ENCODE peak calls at places on chromosomes 1 and 21, in six cellular contexts. M is spleen, N is Peyer's patch, S is prostate gland, I is IMR-90, H is stomach. F is an unnamed sample.

GRCh38 chr1:14915356-14916054 is 238.0 kb upstream of the TMEM51 start:
- DNase-seq in I (peak; percentile 34), M (no peak), S (peak; percentile 37), H (peak; percentile 51), N (peak; percentile 60), F (peak; percentile 78)

GRCh38 chr1:205620269-205620668 is 11.5 kb downstream of the ELK4 start:
- DNase-seq in N (no peak), H (no peak), S (no peak), I (no peak), M (no peak), F (no peak)

GRCh38 chr1:211634931-211635330 is 40.5 kb downstream of the NEK2 start:
- DNase-seq in H (no peak), M (no peak), S (no peak), N (no peak), I (no peak), F (no peak)

GRCh38 chr1:54277451-54278355 is 77.7 kb downstream of the MRPL37 start:
- DNase-seq in N (no peak), S (peak; percentile 78), M (no peak), I (no peak), H (peak; percentile 76), F (peak; percentile 36)

GRCh38 chr21:45309069-45309521 is 21.4 kb upstream of the POFUT2 start:
- DNase-seq in H (peak; percentile 47), S (no peak), I (peak; percentile 64), N (peak; percentile 71), M (peak; percentile 86), F (peak; percentile 84)

GRCh38 chr1:226916497-226916896 is 23.6 kb upstream of the COQ8A start:
- DNase-seq in M (no peak), I (no peak), H (no peak), N (no peak), S (no peak), F (no peak)

GRCh38 chr1:26278303-26278702 is 1.6 kb upstream of the SH3BGRL3 start:
- DNase-seq in S (peak; percentile 88), M (no peak), H (peak; percentile 68), I (peak; percentile 77), N (peak; percentile 83), F (no peak)

GRCh38 chr1:64848136-64848535 is 103.3 kb downstream of the RAVER2 start:
- DNase-seq in H (no peak), N (no peak), I (no peak), S (no peak), M (no peak), F (no peak)

GRCh38 chr1:39507230-39507928 is 15.9 kb downstream of the BMP8A start:
- DNase-seq in H (no peak), N (no peak), M (peak; percentile 57), S (no peak), I (no peak), F (no peak)

GRCh38 chr1:235679644-235680043 is 30.1 kb upstream of the GNG4 start:
- DNase-seq in H (no peak), I (no peak), N (no peak), S (no peak), M (no peak), F (peak; percentile 42)

GRCh38 chr1:213531369-213532310 is 456.1 kb upstream of the PROX1 start:
- DNase-seq in M (no peak), N (no peak), I (no peak), S (no peak), H (no peak), F (no peak)

GRCh38 chr21:34852438-34852837 is 183.6 kb downstream of the CLIC6 start:
- DNase-seq in S (no peak), I (no peak), H (no peak), M (no peak), N (no peak), F (no peak)

GRCh38 chr1:52825868-52826267 is 16.7 kb upstream of the ZYG11A start:
- DNase-seq in S (no peak), N (no peak), H (no peak), I (peak; percentile 34), M (no peak), F (no peak)

GRCh38 chr1:107344268-107344667 is 203.4 kb downstream of the NTNG1 start:
- DNase-seq in N (no peak), S (no peak), I (no peak), M (no peak), H (no peak), F (no peak)

GRCh38 chr21:45380566-45380965 is 24.4 kb upstream of the COL18A1 start:
- DNase-seq in N (peak; percentile 20), H (no peak), M (peak; percentile 40), I (no peak), S (no peak), F (no peak)

GRCh38 chr1:209542585-209542984 is 40.9 kb upstream of the CAMK1G start:
- DNase-seq in S (no peak), N (no peak), H (no peak), M (no peak), I (no peak), F (no peak)

GRCh38 chr1:173187838-173188237 is 19.3 kb downstream of the TNFSF4 start:
- DNase-seq in S (no peak), M (no peak), N (no peak), I (no peak), H (no peak), F (no peak)

GRCh38 chr1:14928412-14928811 is 225.1 kb upstream of the TMEM51 start:
- DNase-seq in S (no peak), H (no peak), I (no peak), M (no peak), N (no peak), F (no peak)

GRCh38 chr1:243559575-243560172 is 290.4 kb downstream of the AKT3 start:
- DNase-seq in S (no peak), I (peak; percentile 70), M (no peak), H (no peak), N (no peak), F (no peak)

GRCh38 chr1:206600527-206600926 is 11.7 kb downstream of the EIF2D start:
- DNase-seq in N (no peak), S (no peak), I (no peak), H (no peak), M (no peak), F (no peak)

GRCh38 chr1:181161170-181161870 is 72.8 kb downstream of the IER5 start:
- DNase-seq in H (no peak), S (no peak), I (peak; percentile 42), M (no peak), N (no peak), F (no peak)

GRCh38 chr1:223772771-223773160 is 60.4 kb downstream of the CAPN2 start:
- DNase-seq in M (no peak), S (no peak), I (no peak), N (no peak), H (no peak), F (no peak)

GRCh38 chr1:117095237-117095636 is 26.3 kb downstream of the TRIM45 start:
- DNase-seq in N (no peak), S (no peak), H (no peak), M (no peak), I (peak; percentile 66), F (no peak)

DNA sequence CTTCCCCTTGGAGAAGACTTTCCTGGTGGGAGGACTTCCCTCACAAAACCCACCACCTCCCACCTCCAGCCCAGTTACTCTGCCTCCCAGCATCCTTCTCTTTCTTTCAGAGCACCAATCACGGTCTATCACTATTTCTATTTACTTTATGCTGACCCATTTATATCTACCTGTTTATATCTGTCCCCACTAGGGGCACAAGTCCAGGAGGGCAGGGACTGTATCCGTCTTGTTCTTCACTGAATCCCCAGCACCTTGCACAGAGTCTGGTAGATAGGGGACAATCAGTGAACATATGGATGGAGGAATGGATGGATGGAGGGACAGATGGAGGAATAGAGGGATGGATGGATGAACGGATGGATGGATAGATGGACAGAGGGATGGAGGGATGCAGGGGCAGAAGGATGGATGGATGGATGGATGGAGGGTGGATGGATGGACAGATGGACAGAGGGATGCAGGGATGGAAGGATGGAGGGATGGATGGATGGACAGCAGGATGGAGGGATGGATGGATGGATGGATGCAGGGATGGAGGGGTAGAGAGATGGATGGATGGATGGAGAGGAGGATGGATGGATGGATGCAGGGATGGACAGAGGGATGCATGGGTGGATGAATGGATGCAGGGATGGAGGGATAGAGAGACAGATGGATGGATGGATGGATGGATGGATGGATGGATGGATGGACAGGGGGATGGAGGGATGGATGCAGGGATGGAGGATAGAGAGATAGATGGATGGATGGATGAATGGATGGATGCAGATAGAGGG is 5.5 kb downstream of the C1QB start:
- DNase-seq in I (no peak), H (no peak), S (no peak), M (no peak), N (no peak), F (no peak)
- TF ChIP-seq CTCF in I (no peak), H (no peak), S (no peak), M (no peak), N (no peak), F (no peak)

GRCh38 chr1:93594603-93594880 is 87.1 kb downstream of the BCAR3 start:
- DNase-seq in I (no peak), S (no peak), N (no peak), M (no peak), H (no peak), F (no peak)
- TF ChIP-seq POLR2A in I (no peak), S (no peak), N (no peak), M (no peak), H (no peak), F (no peak)

GRCh38 chr1:81498370-81499184 is 302.2 kb upstream of the ADGRL2 start:
- DNase-seq in M (no peak), I (no peak), N (no peak), S (no peak), H (no peak), F (no peak)
- H3K4me3 ChIP-seq in M (no peak overlapping the region), I (no peak overlapping the region), N (no peak overlapping the region), S (no peak overlapping the region), H (no peak overlapping the region), F (no peak overlapping the region)

GRCh38 chr1:111811891-111812290 is 56.2 kb downstream of the DDX20 start:
- DNase-seq in N (no peak), I (no peak), H (no peak), S (no peak), M (no peak), F (no peak)

GRCh38 chr1:111814305-111814628 is 58.6 kb downstream of the DDX20 start:
- DNase-seq in M (no peak), N (no peak), H (no peak), S (no peak), I (no peak), F (no peak)

GRCh38 chr1:111814642-111815041 is 58.9 kb downstream of the DDX20 start:
- DNase-seq in I (no peak), S (no peak), H (no peak), N (no peak), M (no peak), F (no peak)

GRCh38 chr1:111812306-111812705 is 56.6 kb downstream of the DDX20 start:
- DNase-seq in S (no peak), N (no peak), M (no peak), I (no peak), H (no peak), F (no peak)

GRCh38 chr1:111813440-111814304 is 58.0 kb downstream of the DDX20 start:
- DNase-seq in S (no peak), H (no peak), N (no peak), I (no peak), M (no peak), F (no peak)
- TF ChIP-seq CTCF in S (no peak), H (no peak), N (no peak), I (peak; percentile 2), M (no peak), F (no peak)

GRCh38 chr1:111561328-111561727 is 57.9 kb upstream of the ADORA3 start:
- DNase-seq in H (peak; percentile 35), M (no peak), N (no peak), S (no peak), I (no peak), F (no peak)
- TF ChIP-seq POLR2A in H (no peak), M (no peak), N (no peak), S (no peak), I (no peak), F (no peak)

GRCh38 chr1:92831368-92831761 is 475 bp upstream of the RPL5 start:
- DNase-seq in N (no peak), S (no peak), I (no peak), H (no peak), M (peak; percentile 81), F (no peak)
- H3K4me3 ChIP-seq in N (peak overlapping the region; percentile 82), S (peak overlapping the region; percentile 94), I (no peak overlapping the region), H (no peak overlapping the region), M (peak overlapping the region; percentile 88), F (no peak overlapping the region)

F was measured in adrenal gland.